ENCODE peak calls at places on chromosomes 7 and 10, in seven cellular contexts. C, K, X, M, Y, A and D are unnamed samples.

GRCh38 chr10:60414111-60414510 is 24.4 kb upstream of the ANK3 start:
- DNase-seq in C (no peak), K (no peak), X (no peak), M (no peak), Y (no peak), A (no peak), D (no peak)

GRCh38 chr10:5573968-5574641 is 49.3 kb downstream of the CALML3 start:
- DNase-seq in C (no peak), K (no peak), X (no peak), M (peak), Y (peak), A (no peak), D (no peak)

GRCh38 chr7:155296788-155297516 is 726 bp upstream of the INSIG1 start:
- DNase-seq in C (no peak), K (peak), X (peak), M (peak), Y (peak), A (peak), D (no peak)

GRCh38 chr10:123614888-123615287 is 51.3 kb upstream of the GPR26 start:
- DNase-seq in C (peak), K (no peak), X (peak), M (peak), Y (peak), A (peak), D (no peak)

GRCh38 chr10:74968621-74969019 is 142.2 kb downstream of the KAT6B start:
- DNase-seq in C (no peak), K (no peak), X (no peak), M (no peak), Y (no peak), A (no peak), D (no peak)

GRCh38 chr10:123754105-123754504 is 88.0 kb downstream of the GPR26 start:
- DNase-seq in C (no peak), K (no peak), X (no peak), M (no peak), Y (no peak), A (no peak), D (no peak)

GRCh38 chr7:148553979-148554378 is 36.6 kb upstream of the C7orf33 start:
- DNase-seq in C (no peak), K (no peak), X (no peak), M (no peak), Y (no peak), A (no peak), D (no peak)

GRCh38 chr7:20330176-20330796 is 414 bp upstream of the ITGB8 start:
- DNase-seq in C (peak), K (peak), X (peak), M (peak), Y (no peak), A (peak), D (peak)

GRCh38 chr7:32143271-32143670 is 73.1 kb upstream of the PDE1C start:
- DNase-seq in C (no peak), K (no peak), X (no peak), M (no peak), Y (no peak), A (no peak), D (peak)

GRCh38 chr7:39338716-39339115 is 227.5 kb upstream of the YAE1 start:
- DNase-seq in C (no peak), K (no peak), X (no peak), M (no peak), Y (no peak), A (no peak), D (no peak)

GRCh38 chr10:18474111-18474455 is 177.3 kb downstream of the NSUN6 start:
- DNase-seq in C (no peak), K (no peak), X (no peak), M (no peak), Y (no peak), A (no peak), D (no peak)

GRCh38 chr10:124916098-124916584 is 25.8 kb upstream of the ZRANB1 start:
- DNase-seq in C (no peak), K (no peak), X (peak), M (no peak), Y (no peak), A (peak), D (no peak)

GRCh38 chr10:78381072-78381471 is 347.4 kb downstream of the RPS24 start:
- DNase-seq in C (no peak), K (no peak), X (peak), M (no peak), Y (no peak), A (no peak), D (no peak)

GRCh38 chr10:132294561-132295320 is 13.0 kb downstream of the STK32C start:
- DNase-seq in C (no peak), K (no peak), X (no peak), M (peak), Y (no peak), A (no peak), D (no peak)

GRCh38 chr10:33487014-33487776 is 152.7 kb upstream of the NRP1 start:
- DNase-seq in C (no peak), K (no peak), X (no peak), M (no peak), Y (no peak), A (peak), D (no peak)

GRCh38 chr10:33481184-33481583 is 146.7 kb upstream of the NRP1 start:
- DNase-seq in C (no peak), K (no peak), X (no peak), M (no peak), Y (no peak), A (no peak), D (no peak)

GRCh38 chr10:33485276-33485675 is 150.8 kb upstream of the NRP1 start:
- DNase-seq in C (no peak), K (no peak), X (no peak), M (no peak), Y (no peak), A (no peak), D (no peak)

GRCh38 chr10:33484787-33485186 is 150.3 kb upstream of the NRP1 start:
- DNase-seq in C (no peak), K (no peak), X (no peak), M (no peak), Y (no peak), A (peak), D (no peak)

GRCh38 chr10:33483124-33483794 is 148.8 kb upstream of the NRP1 start:
- DNase-seq in C (no peak), K (no peak), X (no peak), M (no peak), Y (no peak), A (no peak), D (no peak)
- H3K4me3 ChIP-seq in C (no peak), K (no peak), X (no peak), M (no peak), Y (no peak), A (no peak), D (no peak)

DNA sequence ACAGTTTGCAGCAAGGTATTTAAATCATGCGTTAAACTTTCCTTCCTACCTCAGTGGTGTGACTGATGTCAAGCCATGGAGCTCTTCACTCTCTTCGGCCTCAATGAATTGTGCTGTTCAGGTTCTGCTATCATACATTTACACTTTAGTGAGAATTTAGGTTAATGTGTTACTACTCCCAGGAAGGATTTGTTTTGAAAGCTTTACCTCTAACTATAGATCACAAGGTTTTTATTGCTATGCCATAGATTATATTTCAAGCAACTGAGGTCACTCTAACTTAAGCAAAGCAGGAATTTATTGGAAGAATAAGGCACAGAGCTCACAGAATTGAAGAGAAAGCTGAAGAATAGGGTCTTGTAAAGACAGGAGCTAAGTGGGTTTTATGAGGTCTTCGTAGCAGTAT is 11.0 kb upstream of the ADD3 start:
- DNase-seq in C (no peak), K (no peak), X (no peak), M (no peak), Y (no peak), A (no peak), D (no peak)
- H3K4me3 ChIP-seq in C (no peak), K (no peak), X (no peak), M (no peak), Y (no peak), A (no peak), D (no peak)

GRCh38 chr7:50467817-50468610 is 17.9 kb upstream of the FIGNL1 start:
- DNase-seq in C (no peak), K (peak), X (peak), M (peak), Y (peak), A (peak), D (no peak)
- H3K4me3 ChIP-seq in C (no peak), K (no peak), X (no peak), M (no peak), Y (peak), A (peak), D (peak)

DNA sequence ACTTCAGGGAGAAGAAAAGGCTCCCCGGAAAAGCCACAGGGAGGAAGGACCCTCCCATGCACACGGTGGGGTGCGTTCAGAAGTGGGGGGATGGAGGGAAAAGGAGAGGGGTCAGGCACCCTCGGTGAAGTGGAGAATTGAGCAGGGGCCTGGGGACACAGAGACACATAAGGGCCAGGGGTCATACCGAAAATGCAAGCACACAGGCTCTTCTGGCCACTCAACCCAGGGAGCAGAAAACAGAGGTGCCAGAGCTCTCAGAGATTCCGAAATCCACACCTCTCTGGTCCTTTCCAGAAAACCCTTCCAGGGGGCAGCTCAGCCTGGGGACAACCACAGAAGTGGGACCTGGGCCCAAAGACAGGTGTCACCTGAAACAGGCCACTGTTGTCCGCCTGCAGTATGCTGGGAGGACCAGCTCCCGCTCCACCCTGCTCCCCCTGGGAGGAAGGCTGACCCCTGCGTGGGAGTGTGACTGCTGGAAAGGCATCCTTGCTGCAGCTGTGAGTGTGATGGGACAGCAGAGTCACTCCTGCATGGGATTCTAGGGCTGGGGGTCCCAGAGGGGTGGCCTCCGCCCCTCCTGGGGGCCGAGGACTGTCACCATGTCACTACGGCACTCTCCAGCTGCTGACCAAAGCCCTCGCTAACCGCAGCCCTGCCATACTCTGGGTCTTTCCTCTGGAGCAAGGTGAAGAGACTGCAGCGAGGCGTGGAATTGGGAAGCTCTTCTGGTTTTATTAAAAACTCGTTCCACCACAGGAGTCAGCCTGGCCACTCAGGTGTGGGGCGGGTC is 63.1 kb downstream of the TMEM209 start:
- DNase-seq in C (no peak), K (no peak), X (no peak), M (peak), Y (no peak), A (no peak), D (no peak)
- H3K4me3 ChIP-seq in C (no peak), K (peak), X (no peak), M (peak), Y (peak), A (peak), D (no peak)

DNA sequence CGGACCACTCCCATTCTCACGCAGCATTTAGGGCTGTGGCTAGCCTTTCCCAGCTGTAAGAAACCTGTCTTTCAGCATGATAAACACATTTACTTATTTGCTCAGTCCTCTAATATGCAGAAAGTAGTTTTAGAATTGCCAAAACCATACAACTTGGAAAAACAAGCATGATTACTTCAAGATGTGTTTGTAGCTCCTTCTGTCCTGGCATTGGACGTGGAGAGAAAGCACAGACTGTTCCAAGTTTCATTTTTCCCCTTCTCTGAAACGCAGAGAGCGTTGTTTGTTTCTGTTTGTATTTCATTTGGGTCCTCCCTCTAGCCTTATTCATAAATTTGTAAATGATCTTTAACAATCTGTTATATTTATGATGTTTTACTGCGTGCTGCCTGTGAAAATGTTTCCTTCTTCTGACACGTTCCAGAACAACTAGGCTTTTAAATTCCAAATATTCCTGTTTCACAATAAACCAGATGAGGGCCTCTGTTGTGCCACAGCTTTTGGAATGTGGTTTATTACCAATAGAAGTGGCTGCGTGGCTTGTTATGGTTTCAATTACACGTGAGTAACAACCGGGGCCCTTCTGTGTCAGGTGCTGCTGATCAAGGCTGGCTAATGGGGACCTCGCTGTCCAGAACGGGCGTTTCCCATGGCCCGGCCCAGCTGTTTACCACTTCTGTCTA is 26.1 kb downstream of the MNX1 start:
- DNase-seq in C (no peak), K (no peak), X (no peak), M (no peak), Y (no peak), A (peak), D (peak)
- H3K4me3 ChIP-seq in C (no peak), K (no peak), X (no peak), M (peak), Y (no peak), A (peak), D (peak)

GRCh38 chr10:122163182-122164027 is 107.7 kb upstream of the BTBD16 start:
- DNase-seq in C (no peak), K (no peak), X (no peak), M (peak), Y (no peak), A (peak), D (no peak)

GRCh38 chr10:122165492-122165832 is 105.6 kb upstream of the BTBD16 start:
- DNase-seq in C (no peak), K (no peak), X (no peak), M (no peak), Y (no peak), A (no peak), D (no peak)

GRCh38 chr10:122164028-122164601 is 107.0 kb upstream of the BTBD16 start:
- DNase-seq in C (no peak), K (no peak), X (no peak), M (peak), Y (no peak), A (no peak), D (no peak)

GRCh38 chr10:122165914-122166313 is 105.2 kb upstream of the BTBD16 start:
- DNase-seq in C (no peak), K (no peak), X (no peak), M (peak), Y (no peak), A (no peak), D (no peak)

DNA sequence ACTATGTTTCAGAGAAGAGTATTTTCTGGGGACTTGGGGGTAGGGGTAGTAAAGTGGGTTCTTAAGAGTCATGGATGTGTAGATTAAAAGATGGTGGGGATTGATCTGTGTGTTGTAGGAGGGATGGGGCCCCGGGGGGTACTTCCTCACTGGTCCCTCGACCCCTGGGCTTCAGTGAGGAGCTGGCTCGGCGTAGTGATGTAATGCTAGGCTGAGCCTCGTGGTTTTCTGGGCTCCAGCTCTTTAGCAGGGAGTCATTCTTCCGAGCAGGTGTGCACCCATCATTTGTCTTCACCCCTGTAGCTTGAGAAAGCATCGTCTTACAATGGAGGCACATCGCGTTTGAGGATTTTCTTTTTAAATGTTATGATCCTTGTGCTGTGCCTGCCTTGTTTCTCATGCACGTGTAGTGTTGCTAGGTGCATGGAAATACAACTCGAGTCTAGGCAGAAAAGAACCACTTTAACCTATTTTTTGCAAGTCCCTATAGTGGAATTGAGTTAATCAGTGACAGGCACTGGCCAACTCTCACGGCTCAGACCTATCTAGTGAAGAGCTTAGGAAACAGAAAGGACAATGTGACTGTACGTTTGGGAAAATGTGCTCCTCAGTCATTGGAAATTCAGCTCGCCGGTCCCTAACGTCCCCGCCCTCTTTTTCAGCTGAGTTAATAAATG is 106.1 kb upstream of the BTBD16 start:
- DNase-seq in C (peak), K (no peak), X (no peak), M (no peak), Y (no peak), A (no peak), D (no peak)
- H3K4me3 ChIP-seq in C (no peak), K (no peak), X (no peak), M (no peak), Y (no peak), A (no peak), D (no peak)

DNA sequence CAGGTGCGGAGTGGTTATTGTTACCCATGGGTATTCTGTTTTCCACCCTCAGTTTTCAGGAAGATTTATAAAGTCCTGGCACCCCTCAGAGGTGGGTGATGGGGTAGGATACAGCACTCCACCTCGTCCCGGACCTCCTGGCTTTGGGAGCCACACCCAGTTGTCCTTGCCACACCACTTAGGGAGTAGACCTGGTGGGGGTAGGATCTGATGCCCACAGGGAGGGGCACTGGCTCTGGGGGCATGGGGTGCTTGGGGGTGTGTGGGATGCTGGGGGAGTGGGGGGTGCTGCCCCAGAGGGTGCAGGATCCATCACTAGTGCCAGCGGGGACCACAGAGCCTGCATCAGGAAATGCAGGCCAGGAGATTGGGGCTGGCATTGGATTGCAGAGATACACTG is 4.5 kb downstream of the ZNF511 start:
- DNase-seq in C (no peak), K (no peak), X (no peak), M (no peak), Y (no peak), A (no peak), D (no peak)
- H3K4me3 ChIP-seq in C (no peak), K (no peak), X (no peak), M (no peak), Y (no peak), A (no peak), D (no peak)

GRCh38 chr7:2729043-2729892 is 41.3 kb downstream of the AMZ1 start:
- DNase-seq in C (no peak), K (no peak), X (no peak), M (peak), Y (no peak), A (no peak), D (no peak)
- H3K4me3 ChIP-seq in C (no peak), K (no peak), X (no peak), M (no peak), Y (no peak), A (no peak), D (no peak)